ENCODE peak calls at places on chromosomes 3 and 15, in nine cellular contexts. One of them, this sample, is unnamed.

GRCh38 chr15:72754096-72754495 is 29.5 kb downstream of the ADPGK start:
- DNase-seq in neural crest cell: no peak
- DNase-seq in EL: no peak
- DNase-seq in iPS DF 19.7: no peak
- DNase-seq in astrocyte of the spinal cord: no peak
- DNase-seq in activated CD4-positive, alpha-beta T cell treated with anti-CD3 and anti-CD28 coated beads, Interleukin-2, amount 50 U/mL, for 24 hours: no peak
- DNase-seq in activated T-helper 1 cell treated with anti-CD3 and anti-CD28 coated beads, Interleukin-12 subunit alpha, Interleukin-12 subunit beta, Interleukin-2, Interleukin-4 antibody, amounts not matched to agents 30 ng/mL and 10 ng/mL and 1 ng/mL, durations not matched to agents 14 hours and 24 hours and 36 hours: no peak
- DNase-seq in AG09309: no peak
- DNase-seq in NAMALWA: no peak
- DNase-seq in this sample: no peak

GRCh38 chr15:74201656-74202420 is 749 bp downstream of the STRA6 start:
- DNase-seq in iPS DF 19.7: no peak
- DNase-seq in activated CD4-positive, alpha-beta T cell treated with anti-CD3 and anti-CD28 coated beads, Interleukin-2, amount 50 U/mL, for 24 hours: no peak
- DNase-seq in EL: no peak
- DNase-seq in astrocyte of the spinal cord: peak; percentile 94
- DNase-seq in NAMALWA: no peak
- DNase-seq in activated T-helper 1 cell treated with anti-CD3 and anti-CD28 coated beads, Interleukin-12 subunit alpha, Interleukin-12 subunit beta, Interleukin-2, Interleukin-4 antibody, amounts not matched to agents 30 ng/mL and 10 ng/mL and 1 ng/mL, durations not matched to agents 14 hours and 24 hours and 36 hours: no peak
- DNase-seq in AG09309: no peak
- DNase-seq in neural crest cell: no peak
- DNase-seq in this sample: no peak

GRCh38 chr3:102353148-102353547 is 81.7 kb upstream of the ZPLD1 start:
- DNase-seq in neural crest cell: no peak
- DNase-seq in AG09309: no peak
- DNase-seq in activated CD4-positive, alpha-beta T cell treated with anti-CD3 and anti-CD28 coated beads, Interleukin-2, amount 50 U/mL, for 24 hours: no peak
- DNase-seq in astrocyte of the spinal cord: no peak
- DNase-seq in activated T-helper 1 cell treated with anti-CD3 and anti-CD28 coated beads, Interleukin-12 subunit alpha, Interleukin-12 subunit beta, Interleukin-2, Interleukin-4 antibody, amounts not matched to agents 30 ng/mL and 10 ng/mL and 1 ng/mL, durations not matched to agents 14 hours and 24 hours and 36 hours: no peak
- DNase-seq in iPS DF 19.7: no peak
- DNase-seq in EL: no peak
- DNase-seq in NAMALWA: no peak
- DNase-seq in this sample: no peak

GRCh38 chr15:51289290-51289689 is 49.1 kb downstream of the CYP19A1 start:
- DNase-seq in NAMALWA: no peak
- DNase-seq in astrocyte of the spinal cord: no peak
- DNase-seq in activated T-helper 1 cell treated with anti-CD3 and anti-CD28 coated beads, Interleukin-12 subunit alpha, Interleukin-12 subunit beta, Interleukin-2, Interleukin-4 antibody, amounts not matched to agents 30 ng/mL and 10 ng/mL and 1 ng/mL, durations not matched to agents 14 hours and 24 hours and 36 hours: no peak
- DNase-seq in activated CD4-positive, alpha-beta T cell treated with anti-CD3 and anti-CD28 coated beads, Interleukin-2, amount 50 U/mL, for 24 hours: no peak
- DNase-seq in neural crest cell: no peak
- DNase-seq in EL: no peak
- DNase-seq in AG09309: no peak
- DNase-seq in iPS DF 19.7: no peak
- DNase-seq in this sample: no peak

GRCh38 chr3:25297667-25298585 is 130.1 kb upstream of the RARB start:
- DNase-seq in iPS DF 19.7: no peak
- DNase-seq in astrocyte of the spinal cord: peak; percentile 73
- DNase-seq in activated T-helper 1 cell treated with anti-CD3 and anti-CD28 coated beads, Interleukin-12 subunit alpha, Interleukin-12 subunit beta, Interleukin-2, Interleukin-4 antibody, amounts not matched to agents 30 ng/mL and 10 ng/mL and 1 ng/mL, durations not matched to agents 14 hours and 24 hours and 36 hours: no peak
- DNase-seq in AG09309: no peak
- DNase-seq in EL: no peak
- DNase-seq in NAMALWA: no peak
- DNase-seq in neural crest cell: no peak
- DNase-seq in activated CD4-positive, alpha-beta T cell treated with anti-CD3 and anti-CD28 coated beads, Interleukin-2, amount 50 U/mL, for 24 hours: no peak
- DNase-seq in this sample: no peak

GRCh38 chr3:134381836-134382442 is 7.7 kb upstream of the AMOTL2 start:
- DNase-seq in EL: no peak
- DNase-seq in NAMALWA: no peak
- DNase-seq in iPS DF 19.7: no peak
- DNase-seq in astrocyte of the spinal cord: no peak
- DNase-seq in activated T-helper 1 cell treated with anti-CD3 and anti-CD28 coated beads, Interleukin-12 subunit alpha, Interleukin-12 subunit beta, Interleukin-2, Interleukin-4 antibody, amounts not matched to agents 30 ng/mL and 10 ng/mL and 1 ng/mL, durations not matched to agents 14 hours and 24 hours and 36 hours: no peak
- DNase-seq in AG09309: no peak
- DNase-seq in neural crest cell: no peak
- DNase-seq in activated CD4-positive, alpha-beta T cell treated with anti-CD3 and anti-CD28 coated beads, Interleukin-2, amount 50 U/mL, for 24 hours: no peak
- DNase-seq in this sample: no peak

GRCh38 chr15:40510201-40510600 is 39.4 kb downstream of the CHST14 start:
- DNase-seq in activated T-helper 1 cell treated with anti-CD3 and anti-CD28 coated beads, Interleukin-12 subunit alpha, Interleukin-12 subunit beta, Interleukin-2, Interleukin-4 antibody, amounts not matched to agents 30 ng/mL and 10 ng/mL and 1 ng/mL, durations not matched to agents 14 hours and 24 hours and 36 hours: no peak
- DNase-seq in activated CD4-positive, alpha-beta T cell treated with anti-CD3 and anti-CD28 coated beads, Interleukin-2, amount 50 U/mL, for 24 hours: no peak
- DNase-seq in EL: no peak
- DNase-seq in NAMALWA: no peak
- DNase-seq in astrocyte of the spinal cord: no peak
- DNase-seq in neural crest cell: no peak
- DNase-seq in iPS DF 19.7: no peak
- DNase-seq in AG09309: no peak
- DNase-seq in this sample: no peak

GRCh38 chr15:82810061-82810862 is 834 bp downstream of the WHAMM start:
- DNase-seq in neural crest cell: no peak
- DNase-seq in activated T-helper 1 cell treated with anti-CD3 and anti-CD28 coated beads, Interleukin-12 subunit alpha, Interleukin-12 subunit beta, Interleukin-2, Interleukin-4 antibody, amounts not matched to agents 30 ng/mL and 10 ng/mL and 1 ng/mL, durations not matched to agents 14 hours and 24 hours and 36 hours: peak; percentile 26
- DNase-seq in activated CD4-positive, alpha-beta T cell treated with anti-CD3 and anti-CD28 coated beads, Interleukin-2, amount 50 U/mL, for 24 hours: peak; percentile 12
- DNase-seq in AG09309: no peak
- DNase-seq in NAMALWA: peak; percentile 61
- DNase-seq in iPS DF 19.7: no peak
- DNase-seq in EL: peak; percentile 72
- DNase-seq in astrocyte of the spinal cord: peak; percentile 49
- DNase-seq in this sample: peak; percentile 36

GRCh38 chr3:63556401-63556800 is 96.1 kb upstream of the SNTN start:
- DNase-seq in iPS DF 19.7: no peak
- DNase-seq in activated CD4-positive, alpha-beta T cell treated with anti-CD3 and anti-CD28 coated beads, Interleukin-2, amount 50 U/mL, for 24 hours: no peak
- DNase-seq in astrocyte of the spinal cord: no peak
- DNase-seq in EL: no peak
- DNase-seq in NAMALWA: no peak
- DNase-seq in activated T-helper 1 cell treated with anti-CD3 and anti-CD28 coated beads, Interleukin-12 subunit alpha, Interleukin-12 subunit beta, Interleukin-2, Interleukin-4 antibody, amounts not matched to agents 30 ng/mL and 10 ng/mL and 1 ng/mL, durations not matched to agents 14 hours and 24 hours and 36 hours: no peak
- DNase-seq in AG09309: no peak
- DNase-seq in neural crest cell: no peak
- DNase-seq in this sample: no peak

GRCh38 chr3:11019116-11019515 is 26.6 kb downstream of the SLC6A1 start:
- DNase-seq in activated T-helper 1 cell treated with anti-CD3 and anti-CD28 coated beads, Interleukin-12 subunit alpha, Interleukin-12 subunit beta, Interleukin-2, Interleukin-4 antibody, amounts not matched to agents 30 ng/mL and 10 ng/mL and 1 ng/mL, durations not matched to agents 14 hours and 24 hours and 36 hours: no peak
- DNase-seq in astrocyte of the spinal cord: no peak
- DNase-seq in activated CD4-positive, alpha-beta T cell treated with anti-CD3 and anti-CD28 coated beads, Interleukin-2, amount 50 U/mL, for 24 hours: no peak
- DNase-seq in EL: no peak
- DNase-seq in AG09309: no peak
- DNase-seq in iPS DF 19.7: no peak
- DNase-seq in NAMALWA: no peak
- DNase-seq in neural crest cell: no peak
- DNase-seq in this sample: no peak